ENCODE peak calls at places on chromosome 13, in four cellular contexts. E, R, G and D are unnamed samples.

GRCh38 chr13:39317284-39317683 is 279.0 kb downstream of the NHLRC3 start:
- DNase-seq in E (no peak), R (no peak), G (no peak), D (peak)

GRCh38 chr13:50129923-50130685 is 114.9 kb downstream of the KCNRG start:
- DNase-seq in E (no peak), R (no peak), G (peak), D (no peak)

GRCh38 chr13:42041017-42041683 is 7.3 kb upstream of the DGKH start:
- DNase-seq in E (peak), R (peak), G (peak), D (peak)

GRCh38 chr13:59012731-59013130 is 1151.0 kb downstream of the DIAPH3 start:
- DNase-seq in E (no peak), R (no peak), G (no peak), D (no peak)

GRCh38 chr13:57045816-57046691 is 94.7 kb upstream of the PRR20A start:
- DNase-seq in E (no peak), R (no peak), G (no peak), D (no peak)

GRCh38 chr13:21511841-21512240 is 52.7 kb upstream of the ZDHHC20 start:
- DNase-seq in E (no peak), R (no peak), G (no peak), D (peak)

GRCh38 chr13:103351035-103351828 is 285.0 kb upstream of the SLC10A2 start:
- DNase-seq in E (no peak), R (no peak), G (no peak), D (no peak)

GRCh38 chr13:56216221-56216620 is 924.5 kb upstream of the PRR20A start:
- DNase-seq in E (no peak), R (no peak), G (no peak), D (no peak)

GRCh38 chr13:95615539-95615938 is 29.0 kb downstream of the DZIP1 start:
- DNase-seq in E (no peak), R (no peak), G (no peak), D (no peak)

GRCh38 chr13:73704587-73704986 is 429.6 kb downstream of the KLF12 start:
- DNase-seq in E (no peak), R (no peak), G (no peak), D (no peak)

GRCh38 chr13:40484101-40484800 is 182.2 kb downstream of the FOXO1 start:
- DNase-seq in E (no peak), R (no peak), G (no peak), D (no peak)

GRCh38 chr13:113663934-113664333 is 3.1 kb upstream of the GRK1 start:
- DNase-seq in E (no peak), R (no peak), G (no peak), D (no peak)

GRCh38 chr13:20995245-20995829 is 66.0 kb downstream of the LATS2 start:
- DNase-seq in E (peak), R (no peak), G (no peak), D (no peak)

GRCh38 chr13:44932171-44932849 is 57.0 kb downstream of the NUFIP1 start:
- DNase-seq in E (no peak), R (no peak), G (no peak), D (peak)

GRCh38 chr13:105007166-105007808 is 1528.2 kb downstream of the EFNB2 start:
- DNase-seq in E (no peak), R (no peak), G (no peak), D (no peak)

GRCh38 chr13:36297600-36298338 is at the start of gene CCDC169:
- DNase-seq in E (peak), R (no peak), G (peak), D (peak)

GRCh38 chr13:73702419-73703071 is 431.7 kb downstream of the KLF12 start:
- DNase-seq in E (no peak), R (peak), G (no peak), D (no peak)

GRCh38 chr13:51342706-51343105 is 3.2 kb downstream of the SERPINE3 start:
- DNase-seq in E (no peak), R (no peak), G (no peak), D (peak)

GRCh38 chr13:82597737-82598136 is 1284.5 kb downstream of the SLITRK1 start:
- DNase-seq in E (no peak), R (no peak), G (no peak), D (no peak)

GRCh38 chr13:26965058-26965380 is 204.4 kb upstream of the GPR12 start:
- DNase-seq in E (no peak), R (no peak), G (no peak), D (no peak)

GRCh38 chr13:45479661-45480060 is 14.9 kb downstream of the COG3 start:
- DNase-seq in E (no peak), R (no peak), G (no peak), D (no peak)

GRCh38 chr13:28037399-28037798 is 48.9 kb upstream of the URAD start:
- DNase-seq in E (no peak), R (no peak), G (no peak), D (peak)

GRCh38 chr13:51313619-51314018 is 25.9 kb upstream of the SERPINE3 start:
- DNase-seq in E (no peak), R (no peak), G (no peak), D (no peak)

GRCh38 chr13:109332501-109333499 is 453.6 kb downstream of the IRS2 start:
- DNase-seq in E (no peak), R (no peak), G (no peak), D (no peak)

GRCh38 chr13:27860743-27861142 is 59.1 kb upstream of the PDX1 start:
- DNase-seq in E (no peak), R (no peak), G (no peak), D (no peak)

GRCh38 chr13:39616087-39616694 is 13.2 kb upstream of the LHFPL6 start:
- DNase-seq in E (peak), R (no peak), G (peak), D (peak)

GRCh38 chr13:99041337-99041736 is 63.5 kb upstream of the DOCK9 start:
- DNase-seq in E (no peak), R (no peak), G (no peak), D (no peak)

GRCh38 chr13:99523838-99524237 is 22.6 kb downstream of the TM9SF2 start:
- DNase-seq in E (no peak), R (no peak), G (no peak), D (no peak)

GRCh38 chr13:45196622-45197021 is 4.2 kb downstream of the KCTD4 start:
- DNase-seq in E (peak), R (no peak), G (no peak), D (peak)

GRCh38 chr13:67228909-67229308 is 1.2 kb downstream of the PCDH9 start:
- DNase-seq in E (no peak), R (no peak), G (no peak), D (peak)

GRCh38 chr13:21638319-21639282 is 32.3 kb upstream of the FGF9 start:
- DNase-seq in E (peak), R (no peak), G (peak), D (peak)

GRCh38 chr13:43196171-43196611 is 172.8 kb downstream of the DNAJC15 start:
- DNase-seq in E (no peak), R (no peak), G (no peak), D (peak)
- TF ChIP-seq ELK1 in E (no peak), R (no peak), G (no peak), D (no peak)

GRCh38 chr13:110393761-110394160 is 86.7 kb downstream of the COL4A2 start:
- DNase-seq in E (no peak), R (no peak), G (no peak), D (no peak)

GRCh38 chr13:110388141-110388943 is 81.3 kb downstream of the COL4A2 start:
- DNase-seq in E (no peak), R (no peak), G (no peak), D (peak)

GRCh38 chr13:110390572-110390971 is 83.5 kb downstream of the COL4A2 start:
- DNase-seq in E (no peak), R (no peak), G (no peak), D (peak)

GRCh38 chr13:110392510-110393233 is 85.6 kb downstream of the COL4A2 start:
- DNase-seq in E (no peak), R (no peak), G (no peak), D (peak)

GRCh38 chr13:110391273-110391672 is 84.2 kb downstream of the COL4A2 start:
- DNase-seq in E (no peak), R (no peak), G (no peak), D (peak)
- TF ChIP-seq ELK1 in E (no peak), R (no peak), G (no peak), D (no peak)

GRCh38 chr13:31361673-31362072 is 161.9 kb downstream of the B3GLCT start:
- DNase-seq in E (no peak), R (no peak), G (no peak), D (no peak)
- TF ChIP-seq ELK1 in E (no peak), R (no peak), G (no peak), D (no peak)

DNA sequence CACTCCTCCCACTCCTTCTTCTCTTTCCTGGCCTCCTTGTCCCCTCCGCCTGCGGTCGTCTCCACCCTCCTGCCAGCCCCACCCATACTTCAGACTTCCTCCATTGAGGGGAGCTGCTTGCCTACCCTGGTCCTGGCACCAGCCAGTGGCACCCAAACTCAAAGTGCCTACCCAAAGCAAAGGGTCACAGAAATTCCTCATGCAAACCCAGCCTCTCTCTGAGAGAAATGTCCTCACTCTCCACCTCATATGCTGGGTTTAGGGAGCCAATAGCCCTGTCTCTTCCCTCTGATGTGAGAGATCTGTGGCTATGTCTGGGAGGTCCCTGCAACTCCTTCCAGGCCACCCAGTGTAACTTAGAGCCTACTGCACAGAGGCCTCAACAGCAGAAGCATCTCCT is 109.6 kb downstream of the TEX26 start:
- DNase-seq in E (no peak), R (no peak), G (no peak), D (no peak)
- TF ChIP-seq ELK1 in E (no peak), R (no peak), G (no peak), D (no peak)

GRCh38 chr13:23701646-23702045 is 131.4 kb downstream of the TNFRSF19 start:
- DNase-seq in E (no peak), R (no peak), G (no peak), D (peak)
- TF ChIP-seq ELK1 in E (no peak), R (no peak), G (no peak), D (no peak)

GRCh38 chr13:54489359-54489758 is 1460.7 kb downstream of the OLFM4 start:
- DNase-seq in E (no peak), R (no peak), G (no peak), D (no peak)
- TF ChIP-seq ELK1 in E (no peak), R (no peak), G (no peak), D (no peak)

GRCh38 chr13:69155136-69155535 is 952.5 kb upstream of the ATXN8OS start:
- DNase-seq in E (no peak), R (no peak), G (no peak), D (no peak)
- TF ChIP-seq ELK1 in E (no peak), R (no peak), G (no peak), D (no peak)

DNA sequence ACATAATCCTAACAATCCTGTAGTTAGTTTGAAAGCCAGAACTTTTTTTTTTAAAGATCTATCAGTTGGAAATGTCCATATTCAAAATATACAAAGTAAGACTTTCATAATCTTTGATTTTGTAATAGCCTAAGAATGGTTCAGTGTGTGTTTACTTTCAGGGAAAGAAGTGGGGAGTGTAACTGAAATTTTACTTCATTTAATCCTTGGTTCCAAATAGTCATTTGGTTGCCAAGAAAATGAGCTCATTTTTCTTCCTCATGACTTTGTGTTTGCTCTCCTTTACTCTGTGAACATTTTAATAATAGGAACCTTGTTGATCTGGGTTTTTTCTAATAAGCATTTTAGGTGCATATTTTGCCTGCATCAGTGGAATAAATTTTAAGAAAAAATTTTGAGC is 278.8 kb downstream of the SLITRK6 start:
- DNase-seq in E (no peak), R (no peak), G (no peak), D (peak)
- TF ChIP-seq ELK1 in E (no peak), R (no peak), G (no peak), D (no peak)

GRCh38 chr13:31063734-31064133 is 98.0 kb downstream of the HSPH1 start:
- DNase-seq in E (no peak), R (no peak), G (no peak), D (no peak)
- TF ChIP-seq ELK1 in E (no peak), R (no peak), G (no peak), D (no peak)